ENCODE peak calls at places on chromosomes 7 and 10, in four cellular contexts. A, K, Q and G are unnamed samples.
A peak's percentile ranks its signal among the peaks of the same experiment; 100 is the strongest.

GRCh38 chr7:149799397-149800168 is 26.2 kb upstream of the ZNF467 start:
- DNase-seq in A (no peak), K (peak; percentile 22), Q (no peak), G (peak; percentile 63)

GRCh38 chr10:114623661-114624294 is 34.3 kb downstream of the ABLIM1 start:
- DNase-seq in A (no peak), K (peak; percentile 65), Q (peak; percentile 82), G (peak; percentile 47)

GRCh38 chr10:62972103-62972502 is 155.9 kb upstream of the EGR2 start:
- DNase-seq in A (no peak), K (no peak), Q (no peak), G (no peak)

GRCh38 chr10:97338041-97338440 is 3.5 kb upstream of the FRAT2 start:
- DNase-seq in A (no peak), K (no peak), Q (no peak), G (no peak)

GRCh38 chr7:155449880-155450557 is 7.9 kb upstream of the EN2 start:
- DNase-seq in A (no peak), K (no peak), Q (no peak), G (no peak)

GRCh38 chr7:1228535-1229333 is 3.9 kb upstream of the UNCX start:
- DNase-seq in A (no peak), K (no peak), Q (no peak), G (no peak)

GRCh38 chr7:111840528-111840927 is 278.2 kb upstream of the IMMP2L start:
- DNase-seq in A (no peak), K (no peak), Q (no peak), G (no peak)

GRCh38 chr10:46231087-46231486 is 55.7 kb upstream of the ANTXRL start:
- DNase-seq in A (no peak), K (no peak), Q (peak; percentile 32), G (no peak)

GRCh38 chr7:45067582-45067981 is 21.2 kb downstream of the NACAD start:
- DNase-seq in A (no peak), K (no peak), Q (no peak), G (no peak)

GRCh38 chr10:3959370-3960266 is 174.6 kb upstream of the KLF6 start:
- DNase-seq in A (no peak), K (no peak), Q (no peak), G (no peak)

GRCh38 chr7:39695852-39696586 is 72.6 kb downstream of the RALA start:
- DNase-seq in A (no peak), K (no peak), Q (no peak), G (no peak)

GRCh38 chr7:10767771-10768170 is 205.9 kb upstream of the PHF14 start:
- DNase-seq in A (peak; percentile 18), K (no peak), Q (peak; percentile 8), G (no peak)

GRCh38 chr7:8442814-8443304 is 9.4 kb downstream of the NXPH1 start:
- DNase-seq in A (peak; percentile 21), K (no peak), Q (peak; percentile 16), G (no peak)

GRCh38 chr7:6286486-6286885 is 14.1 kb upstream of the CYTH3 start:
- DNase-seq in A (no peak), K (no peak), Q (no peak), G (no peak)

GRCh38 chr7:111832159-111832558 is 269.9 kb upstream of the IMMP2L start:
- DNase-seq in A (no peak), K (no peak), Q (no peak), G (no peak)

GRCh38 chr7:123060446-123060845 is 64.9 kb upstream of the TAS2R16 start:
- DNase-seq in A (no peak), K (no peak), Q (no peak), G (no peak)

GRCh38 chr7:45884136-45884535 is 4.2 kb upstream of the IGFBP1 start:
- DNase-seq in A (no peak), K (no peak), Q (no peak), G (no peak)

GRCh38 chr7:47896809-47897423 is 51.4 kb downstream of the PKD1L1 start:
- DNase-seq in A (no peak), K (no peak), Q (no peak), G (no peak)

GRCh38 chr10:22301193-22301592 is 15.0 kb upstream of the COMMD3 start:
- DNase-seq in A (no peak), K (no peak), Q (no peak), G (no peak)

GRCh38 chr10:77007836-77008235 is 629.8 kb downstream of the KCNMA1 start:
- DNase-seq in A (no peak), K (no peak), Q (no peak), G (no peak)

GRCh38 chr10:128074589-128074988 is 51.6 kb downstream of the MKI67 start:
- DNase-seq in A (no peak), K (no peak), Q (no peak), G (no peak)

GRCh38 chr10:2990764-2991163 is 76.6 kb upstream of the PFKP start:
- DNase-seq in A (no peak), K (no peak), Q (no peak), G (no peak)

GRCh38 chr7:151404216-151405011 is 5.4 kb downstream of the WDR86 start:
- DNase-seq in A (no peak), K (peak; percentile 55), Q (no peak), G (no peak)

GRCh38 chr7:12358694-12359093 is 45.0 kb downstream of the VWDE start:
- DNase-seq in A (no peak), K (no peak), Q (peak; percentile 19), G (no peak)

GRCh38 chr7:73824986-73825385 is 5.8 kb upstream of the CLDN4 start:
- DNase-seq in A (no peak), K (no peak), Q (no peak), G (peak; percentile 31)

GRCh38 chr10:34861293-34862004 is 46.4 kb upstream of the PARD3 start:
- DNase-seq in A (no peak), K (peak; percentile 84), Q (no peak), G (peak; percentile 20)

GRCh38 chr7:156759579-156760202 is 119.1 kb downstream of the RNF32 start:
- DNase-seq in A (no peak), K (no peak), Q (no peak), G (no peak)

GRCh38 chr10:103712898-103713498 is 142.4 kb downstream of the SH3PXD2A start:
- DNase-seq in A (no peak), K (peak; percentile 74), Q (peak; percentile 51), G (peak; percentile 79)

GRCh38 chr7:108380527-108380926 is 75.7 kb downstream of the NRCAM start:
- DNase-seq in A (no peak), K (no peak), Q (peak; percentile 18), G (no peak)

GRCh38 chr10:73772280-73773151 is 9.3 kb upstream of the CHCHD1 start:
- DNase-seq in A (no peak), K (peak; percentile 79), Q (peak; percentile 74), G (peak; percentile 85)
- TF ChIP-seq CTCF in A (no peak), K (no peak), Q (peak; percentile 50), G (peak; percentile 2)

DNA sequence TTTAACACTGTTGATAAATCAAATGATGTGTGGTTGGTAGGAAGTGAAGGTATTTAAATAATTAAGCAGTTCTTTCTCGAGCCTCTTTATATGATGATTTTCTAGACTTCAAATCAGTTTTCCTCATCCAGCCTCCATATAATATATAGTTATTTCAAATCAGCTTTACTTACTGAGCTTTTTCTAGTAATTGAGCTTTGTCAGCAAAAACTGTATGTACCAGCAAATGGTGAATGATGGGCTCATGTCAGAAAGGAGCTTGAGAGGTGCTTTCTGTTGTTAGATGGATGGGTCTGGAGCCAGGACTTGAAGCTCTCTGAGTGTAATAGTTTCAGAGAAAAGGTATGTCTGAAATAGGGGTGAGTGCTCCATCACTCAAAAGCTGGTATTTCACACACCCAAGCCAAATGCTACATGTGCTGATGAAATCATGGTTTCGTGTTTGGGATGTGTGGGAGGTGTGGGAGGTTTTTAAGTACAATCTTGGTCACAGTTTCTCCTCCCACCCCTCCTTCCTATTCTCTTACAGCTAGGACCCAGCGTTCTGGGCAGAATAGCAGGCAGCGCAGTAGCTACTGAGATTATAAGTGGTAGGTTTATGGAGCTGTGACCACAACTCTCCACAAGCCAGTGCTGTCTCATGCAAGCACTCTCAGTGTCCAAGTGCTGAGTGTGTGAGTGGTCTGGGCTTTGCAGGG is 55.8 kb downstream of the LRMDA start:
- DNase-seq in A (peak; percentile 16), K (no peak), Q (no peak), G (no peak)
- TF ChIP-seq CTCF in A (no peak), K (no peak), Q (no peak), G (no peak)

GRCh38 chr7:158321936-158322615 is 265.5 kb downstream of the PTPRN2 start:
- DNase-seq in A (no peak), K (no peak), Q (no peak), G (no peak)
- TF ChIP-seq CTCF in A (no peak), K (no peak), Q (no peak), G (no peak)

DNA sequence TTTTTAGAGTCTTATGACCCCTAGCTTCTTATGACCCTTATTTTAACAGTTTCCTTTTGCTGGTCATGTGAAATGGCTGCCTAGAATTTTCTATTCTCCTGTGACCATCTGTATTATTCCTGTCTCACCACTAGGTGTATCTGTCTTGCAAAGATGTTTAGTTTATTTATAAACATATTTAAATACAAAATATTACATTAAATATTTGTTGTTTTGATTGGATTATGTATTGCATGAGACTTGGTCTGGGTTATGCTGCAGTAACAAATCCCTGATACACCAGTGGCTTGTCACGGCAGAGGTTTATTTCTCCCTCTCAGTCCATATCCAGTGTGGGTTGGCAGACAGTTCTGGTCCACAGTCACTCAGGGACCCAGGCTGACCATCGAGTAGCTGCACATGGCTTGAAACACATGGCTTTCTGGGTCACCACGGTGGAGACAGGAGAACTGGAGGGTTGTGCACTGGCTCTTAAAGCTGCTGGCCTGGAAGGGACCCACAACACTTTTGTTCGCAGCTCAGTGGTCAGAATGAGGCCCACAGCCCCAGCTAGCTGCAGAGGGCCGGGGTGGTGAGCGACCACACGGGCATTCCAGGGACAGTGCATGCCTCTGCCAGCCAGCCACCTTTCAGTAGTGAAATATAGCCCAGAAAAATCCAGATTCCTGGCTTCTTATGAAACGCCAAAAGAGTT is 7.4 kb downstream of the RASSF4 start:
- DNase-seq in A (no peak), K (no peak), Q (no peak), G (peak; percentile 29)
- TF ChIP-seq CTCF in A (peak; percentile 15), K (peak; percentile 6), Q (peak; percentile 41), G (no peak)

GRCh38 chr7:102069913-102070629 is 216.6 kb upstream of the SH2B2 start:
- DNase-seq in A (no peak), K (no peak), Q (no peak), G (no peak)
- TF ChIP-seq CTCF in A (peak; percentile 12), K (no peak), Q (no peak), G (no peak)

GRCh38 chr7:113289140-113289740 is 170.9 kb upstream of the SMIM30 start:
- DNase-seq in A (no peak), K (peak; percentile 35), Q (peak; percentile 63), G (peak; percentile 33)
- TF ChIP-seq CTCF in A (peak; percentile 34), K (no peak), Q (peak; percentile 74), G (peak; percentile 31)

DNA sequence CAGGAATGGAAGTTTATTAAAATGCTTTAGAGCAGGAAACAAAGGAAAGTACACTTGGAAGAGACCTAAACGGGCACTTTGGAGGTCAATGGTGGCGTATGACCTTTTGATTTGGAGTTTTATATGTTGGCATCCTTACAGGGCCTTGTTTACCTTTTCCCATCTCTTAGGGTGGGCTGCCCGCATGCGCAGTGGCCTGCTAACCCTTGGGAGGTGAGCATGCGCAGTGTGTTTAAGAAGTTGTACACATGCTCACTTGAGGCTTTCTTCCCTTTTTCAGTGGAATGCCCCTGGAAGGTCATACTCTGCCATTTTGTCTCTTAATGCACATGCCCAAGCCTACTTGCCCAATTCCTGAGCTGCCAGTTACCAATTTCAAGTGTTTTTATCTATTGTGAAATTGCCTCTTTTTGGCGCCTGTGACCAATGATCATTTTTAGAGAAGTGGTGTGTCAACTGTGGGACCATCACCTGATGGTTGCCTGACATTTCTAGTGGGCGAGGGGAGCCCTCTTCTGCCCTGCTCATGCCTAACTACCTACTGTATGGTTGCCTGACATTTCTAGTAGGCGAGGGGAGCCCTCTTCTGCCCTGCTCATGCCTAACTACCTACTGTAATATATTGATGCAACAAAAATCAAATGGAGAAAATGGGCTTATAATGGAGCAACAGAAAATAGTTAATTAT is 138.0 kb downstream of the PPP1R9A start:
- DNase-seq in A (no peak), K (peak; percentile 50), Q (peak; percentile 10), G (peak; percentile 63)
- TF ChIP-seq CTCF in A (peak; percentile 32), K (peak; percentile 48), Q (peak; percentile 57), G (peak; percentile 59)